ENCODE peak calls at places on chromosome 14, in seven cellular contexts. Q is SK-N-SH, W is HepG2, L is GM12891, P is H1, S is GM12878, G is K562. F is an unnamed sample.

GRCh38 chr14:92527724-92528123 is 14.1 kb downstream of the RIN3 start:
- DNase-seq in W (no peak), P (no peak), Q (no peak), L (no peak), G (no peak), S (no peak), F (no peak)

GRCh38 chr14:81192594-81192993 is 28.2 kb downstream of the GTF2A1 start:
- DNase-seq in W (no peak), P (no peak), L (no peak), G (no peak), Q (no peak), S (no peak), F (no peak)

GRCh38 chr14:94769413-94770250 is at the start of gene GSC:
- DNase-seq in P (no peak), G (no peak), Q (peak; percentile 90), W (no peak), S (no peak), L (no peak), F (no peak)

GRCh38 chr14:105484069-105484996 is 2.4 kb upstream of the CRIP1 start:
- DNase-seq in Q (no peak), G (no peak), W (no peak), P (no peak), L (no peak), S (no peak), F (no peak)

GRCh38 chr14:71523630-71524320 is 408.5 kb upstream of the RGS6 start:
- DNase-seq in W (no peak), S (peak; percentile 76), Q (no peak), L (no peak), G (no peak), P (no peak), F (no peak)

GRCh38 chr14:71933026-71933587 is 878 bp downstream of the RGS6 start:
- DNase-seq in G (no peak), W (no peak), S (no peak), L (no peak), P (no peak), Q (no peak), F (no peak)

GRCh38 chr14:93723001-93723400 is 65.3 kb downstream of the PRIMA1 start:
- DNase-seq in S (no peak), G (no peak), L (no peak), P (no peak), Q (no peak), W (no peak), F (no peak)

GRCh38 chr14:92637228-92637627 is 111.2 kb downstream of the LGMN start:
- DNase-seq in P (no peak), Q (no peak), S (no peak), L (no peak), G (no peak), W (no peak), F (no peak)

GRCh38 chr14:100621806-100622205 is 34.6 kb upstream of the BEGAIN start:
- DNase-seq in S (no peak), L (no peak), G (peak; percentile 94), W (no peak), Q (peak; percentile 52), P (no peak), F (no peak)
- TF ChIP-seq TAF1 in S (no peak), L (no peak), G (no peak), W (no peak), Q (no peak), P (no peak), F (no peak)

DNA sequence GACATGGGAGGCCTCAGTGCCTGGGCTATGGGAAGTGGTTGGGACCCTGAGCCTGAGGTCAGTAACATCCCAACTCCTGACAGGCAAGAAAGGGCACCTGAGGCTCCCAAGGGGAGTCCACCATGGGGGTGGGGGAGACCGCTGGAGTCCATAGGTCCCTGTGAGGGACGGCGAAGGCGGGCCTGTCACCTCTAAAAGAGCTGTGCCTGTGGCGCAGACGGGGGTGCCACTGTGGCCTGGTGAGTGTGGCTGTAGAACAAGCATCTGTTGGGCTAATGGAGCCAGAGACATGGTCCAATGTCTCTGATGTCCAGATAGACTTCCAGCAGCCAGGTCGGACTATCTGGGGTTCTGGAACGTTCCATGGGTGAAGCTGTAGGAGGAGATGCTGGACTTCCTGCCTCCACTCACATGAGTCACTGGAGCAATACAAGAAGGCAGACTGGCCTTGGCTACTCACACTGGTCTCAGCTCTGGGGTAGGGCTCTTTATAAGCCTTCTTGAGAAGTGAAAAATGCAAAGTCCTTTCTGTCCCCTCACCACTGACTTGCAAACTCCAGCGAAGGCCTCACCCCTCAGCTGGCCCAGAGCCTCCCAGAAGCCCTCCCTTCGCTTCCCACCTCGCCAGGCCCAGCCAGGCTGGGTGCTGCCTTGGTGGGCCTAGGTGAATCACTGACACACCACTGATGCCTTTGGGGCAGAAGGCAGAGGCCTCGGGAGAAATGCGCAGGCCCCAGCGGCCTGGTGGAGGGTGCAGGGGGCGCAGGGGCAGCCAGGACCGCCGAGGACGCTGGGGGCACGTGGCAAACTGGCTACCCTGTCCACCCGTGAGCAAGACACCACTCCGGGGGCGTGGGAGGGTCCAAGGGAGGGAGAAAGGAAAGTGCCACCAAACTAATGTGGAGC is 1.1 kb upstream of the TRAF3 start:
- DNase-seq in P (no peak), W (peak; percentile 43), Q (no peak), S (no peak), L (no peak), G (no peak), F (no peak)
- TF ChIP-seq TAF1 in P (no peak), W (no peak), Q (no peak), S (no peak), L (no peak), G (no peak), F (no peak)

GRCh38 chr14:30180219-30180618 is 252.6 kb upstream of the PRKD1 start:
- DNase-seq in P (no peak), L (no peak), S (no peak), G (no peak), W (no peak), Q (no peak), F (no peak)

GRCh38 chr14:30191639-30192279 is 264.1 kb upstream of the PRKD1 start:
- DNase-seq in S (no peak), Q (no peak), W (no peak), G (no peak), L (no peak), P (no peak), F (no peak)

DNA sequence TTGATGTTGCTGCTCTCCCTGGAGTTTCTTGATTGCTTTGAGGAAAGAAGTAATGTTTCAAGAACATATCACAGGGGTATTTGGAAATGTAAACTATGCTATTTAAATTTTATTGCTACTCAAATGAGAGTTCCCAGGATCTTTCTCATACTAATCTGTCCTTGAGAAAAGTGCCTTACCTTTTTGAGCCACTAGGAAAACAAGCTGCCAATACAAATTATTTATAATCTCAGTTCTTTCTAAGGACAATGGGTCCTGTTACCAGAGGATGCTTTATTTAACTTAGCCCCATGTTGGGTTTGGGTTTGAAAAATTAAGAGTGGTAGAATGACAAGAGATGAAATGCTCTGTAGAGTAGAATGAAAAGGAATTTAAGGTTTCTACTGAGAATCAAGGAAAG is 258.2 kb upstream of the PRKD1 start:
- DNase-seq in G (no peak), W (no peak), S (no peak), L (no peak), Q (no peak), P (no peak), F (no peak)
- TF ChIP-seq TAF1 in G (no peak), W (no peak), S (no peak), L (no peak), Q (no peak), P (no peak), F (no peak)

DNA sequence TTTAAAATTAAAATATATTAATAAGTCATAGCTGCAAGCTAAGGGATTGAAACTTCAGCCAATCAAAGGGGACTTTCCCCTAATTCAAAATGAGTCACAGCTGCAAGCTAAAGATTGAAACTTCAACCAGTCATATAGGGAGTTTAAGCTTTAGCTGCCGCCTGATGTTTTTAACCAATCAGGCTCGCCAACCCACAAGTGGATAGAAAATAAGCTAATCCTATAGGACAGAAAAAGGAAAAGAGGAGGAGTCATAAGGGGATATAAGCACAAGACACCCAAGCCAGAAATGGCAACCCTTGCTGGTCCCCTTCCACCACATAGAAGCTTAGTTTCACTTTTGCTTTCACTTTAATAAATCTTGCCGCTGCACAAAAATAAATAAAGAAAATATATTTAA is 1154.6 kb downstream of the GALC start:
- DNase-seq in L (no peak), P (no peak), G (no peak), W (no peak), Q (no peak), S (no peak), F (no peak)
- TF ChIP-seq TAF1 in L (no peak), P (no peak), G (no peak), W (no peak), Q (no peak), S (no peak), F (no peak)

GRCh38 chr14:102049258-102050025 is 37.4 kb downstream of the HSP90AA1 start:
- DNase-seq in Q (no peak), P (no peak), W (no peak), S (no peak), G (no peak), L (no peak), F (no peak)

GRCh38 chr14:102047808-102048540 is 38.9 kb downstream of the HSP90AA1 start:
- DNase-seq in L (no peak), W (no peak), G (no peak), P (no peak), Q (no peak), S (no peak), F (no peak)

GRCh38 chr14:102043251-102044025 is 43.4 kb downstream of the HSP90AA1 start:
- DNase-seq in L (no peak), S (no peak), P (no peak), Q (no peak), G (no peak), W (no peak), F (no peak)

GRCh38 chr14:102044566-102044965 is 42.3 kb downstream of the HSP90AA1 start:
- DNase-seq in S (no peak), W (no peak), Q (no peak), G (no peak), L (no peak), P (no peak), F (no peak)

GRCh38 chr14:102046337-102047278 is 40.2 kb downstream of the HSP90AA1 start:
- DNase-seq in S (no peak), W (peak; percentile 70), P (peak; percentile 75), G (peak; percentile 81), L (no peak), Q (peak; percentile 85), F (no peak)
- TF ChIP-seq TAF1 in S (no peak), W (no peak), P (no peak), G (no peak), L (no peak), Q (no peak), F (no peak)

F was measured in GM12892.